ENCODE peak calls at places on chromosome 2, in seven cellular contexts. O, T, Q, E, H, L and M are unnamed samples.
A peak's percentile ranks its signal among the peaks of the same experiment; 100 is the strongest.

GRCh38 chr2:11876889-11877288 is 130.5 kb downstream of the LPIN1 start:
- DNase-seq in E (no peak), O (no peak), Q (no peak), T (no peak), H (no peak), L (no peak), M (no peak)

GRCh38 chr2:182366625-182367024 is 60.2 kb downstream of the PDE1A start:
- DNase-seq in L (no peak), O (no peak), Q (no peak), H (no peak), E (peak; percentile 83), T (no peak), M (no peak)

GRCh38 chr2:70797502-70797901 is 7.1 kb upstream of the FIGLA start:
- DNase-seq in E (no peak), L (no peak), T (no peak), Q (no peak), O (no peak), H (no peak), M (no peak)

GRCh38 chr2:130819226-130819914 is 17.3 kb upstream of the ARHGEF4 start:
- DNase-seq in Q (no peak), L (no peak), T (no peak), O (no peak), H (peak; percentile 77), E (no peak), M (no peak)

GRCh38 chr2:30903326-30903725 is 96.1 kb upstream of the CAPN13 start:
- DNase-seq in L (no peak), E (no peak), T (no peak), Q (no peak), O (no peak), H (no peak), M (no peak)

GRCh38 chr2:3146175-3146574 is 231.4 kb downstream of the EIPR1 start:
- DNase-seq in E (no peak), L (no peak), Q (no peak), O (no peak), T (no peak), H (no peak), M (no peak)

GRCh38 chr2:9769171-9770005 is 73.9 kb upstream of the TAF1B start:
- DNase-seq in H (peak; percentile 92), E (no peak), O (no peak), Q (peak; percentile 39), L (no peak), T (peak; percentile 59), M (no peak)

GRCh38 chr2:217979151-217979811 is 23.5 kb downstream of the TNS1 start:
- DNase-seq in Q (no peak), E (no peak), H (peak; percentile 68), L (no peak), O (no peak), T (no peak), M (no peak)